ENCODE peak calls at places on chromosome 1, in ten cellular contexts. One of them, this sample, is unnamed.

GRCh38 chr1:41495171-41495948 is 10.9 kb upstream of the EDN2 start:
- DNase-seq in Daoy: peak; percentile 69
- DNase-seq in stimulated activated CD8-positive, alpha-beta memory T cell treated with anti-CD3 and anti-CD28 coated beads, Interleukin-7, amount 100 ng/mL, for 24 hours: no peak
- DNase-seq in B cell: no peak
- DNase-seq in T-helper 2 cell: no peak
- DNase-seq in activated CD4-positive, alpha-beta T cell treated with anti-CD3 and anti-CD28 coated beads, Interleukin-2, amount 10 ng/mL, durations not matched to agents 7 days and 5 days: no peak
- DNase-seq in fibroblast of mammary gland: no peak
- DNase-seq in BJ: no peak
- DNase-seq in NCI-H2171: no peak
- DNase-seq in AG04450: no peak
- DNase-seq in this sample: no peak

GRCh38 chr1:112322983-112323678 is 72.9 kb upstream of the CTTNBP2NL start:
- DNase-seq in B cell: no peak
- DNase-seq in AG04450: no peak
- DNase-seq in T-helper 2 cell: no peak
- DNase-seq in BJ: no peak
- DNase-seq in fibroblast of mammary gland: no peak
- DNase-seq in Daoy: no peak
- DNase-seq in activated CD4-positive, alpha-beta T cell treated with anti-CD3 and anti-CD28 coated beads, Interleukin-2, amount 10 ng/mL, durations not matched to agents 7 days and 5 days: no peak
- DNase-seq in stimulated activated CD8-positive, alpha-beta memory T cell treated with anti-CD3 and anti-CD28 coated beads, Interleukin-7, amount 100 ng/mL, for 24 hours: no peak
- DNase-seq in NCI-H2171: no peak
- DNase-seq in this sample: no peak

GRCh38 chr1:160046494-160047115 is 14.8 kb upstream of the PIGM start:
- DNase-seq in T-helper 2 cell: peak; percentile 14
- DNase-seq in BJ: no peak
- DNase-seq in activated CD4-positive, alpha-beta T cell treated with anti-CD3 and anti-CD28 coated beads, Interleukin-2, amount 10 ng/mL, durations not matched to agents 7 days and 5 days: peak; percentile 48
- DNase-seq in NCI-H2171: peak; percentile 7
- DNase-seq in B cell: peak; percentile 73
- DNase-seq in AG04450: no peak
- DNase-seq in Daoy: peak; percentile 43
- DNase-seq in fibroblast of mammary gland: peak; percentile 51
- DNase-seq in stimulated activated CD8-positive, alpha-beta memory T cell treated with anti-CD3 and anti-CD28 coated beads, Interleukin-7, amount 100 ng/mL, for 24 hours: no peak
- DNase-seq in this sample: peak; percentile 80

GRCh38 chr1:14570514-14570913 is 28.0 kb upstream of the KAZN start:
- DNase-seq in T-helper 2 cell: no peak
- DNase-seq in AG04450: no peak
- DNase-seq in BJ: no peak
- DNase-seq in B cell: no peak
- DNase-seq in NCI-H2171: no peak
- DNase-seq in stimulated activated CD8-positive, alpha-beta memory T cell treated with anti-CD3 and anti-CD28 coated beads, Interleukin-7, amount 100 ng/mL, for 24 hours: no peak
- DNase-seq in fibroblast of mammary gland: peak; percentile 85
- DNase-seq in Daoy: no peak
- DNase-seq in activated CD4-positive, alpha-beta T cell treated with anti-CD3 and anti-CD28 coated beads, Interleukin-2, amount 10 ng/mL, durations not matched to agents 7 days and 5 days: no peak
- DNase-seq in this sample: no peak

GRCh38 chr1:50605186-50605875 is 182.1 kb upstream of the DMRTA2 start:
- DNase-seq in activated CD4-positive, alpha-beta T cell treated with anti-CD3 and anti-CD28 coated beads, Interleukin-2, amount 10 ng/mL, durations not matched to agents 7 days and 5 days: peak; percentile 34
- DNase-seq in stimulated activated CD8-positive, alpha-beta memory T cell treated with anti-CD3 and anti-CD28 coated beads, Interleukin-7, amount 100 ng/mL, for 24 hours: no peak
- DNase-seq in fibroblast of mammary gland: peak; percentile 48
- DNase-seq in Daoy: peak; percentile 7
- DNase-seq in AG04450: no peak
- DNase-seq in NCI-H2171: peak; percentile 42
- DNase-seq in BJ: no peak
- DNase-seq in B cell: no peak
- DNase-seq in T-helper 2 cell: no peak
- DNase-seq in this sample: peak; percentile 18

GRCh38 chr1:7389786-7390603 is 381.1 kb upstream of the VAMP3 start:
- DNase-seq in NCI-H2171: no peak
- DNase-seq in BJ: no peak
- DNase-seq in stimulated activated CD8-positive, alpha-beta memory T cell treated with anti-CD3 and anti-CD28 coated beads, Interleukin-7, amount 100 ng/mL, for 24 hours: no peak
- DNase-seq in T-helper 2 cell: no peak
- DNase-seq in fibroblast of mammary gland: no peak
- DNase-seq in B cell: no peak
- DNase-seq in AG04450: no peak
- DNase-seq in Daoy: no peak
- DNase-seq in activated CD4-positive, alpha-beta T cell treated with anti-CD3 and anti-CD28 coated beads, Interleukin-2, amount 10 ng/mL, durations not matched to agents 7 days and 5 days: no peak
- DNase-seq in this sample: no peak

GRCh38 chr1:176602388-176603004 is 139.5 kb downstream of the PAPPA2 start:
- DNase-seq in BJ: no peak
- DNase-seq in fibroblast of mammary gland: no peak
- DNase-seq in T-helper 2 cell: no peak
- DNase-seq in NCI-H2171: no peak
- DNase-seq in AG04450: no peak
- DNase-seq in Daoy: no peak
- DNase-seq in stimulated activated CD8-positive, alpha-beta memory T cell treated with anti-CD3 and anti-CD28 coated beads, Interleukin-7, amount 100 ng/mL, for 24 hours: no peak
- DNase-seq in B cell: no peak
- DNase-seq in activated CD4-positive, alpha-beta T cell treated with anti-CD3 and anti-CD28 coated beads, Interleukin-2, amount 10 ng/mL, durations not matched to agents 7 days and 5 days: no peak
- DNase-seq in this sample: no peak

GRCh38 chr1:228339059-228339704 is 67.5 kb downstream of the TRIM11 start:
- DNase-seq in B cell: no peak
- DNase-seq in NCI-H2171: no peak
- DNase-seq in AG04450: no peak
- DNase-seq in BJ: no peak
- DNase-seq in Daoy: no peak
- DNase-seq in fibroblast of mammary gland: no peak
- DNase-seq in stimulated activated CD8-positive, alpha-beta memory T cell treated with anti-CD3 and anti-CD28 coated beads, Interleukin-7, amount 100 ng/mL, for 24 hours: no peak
- DNase-seq in T-helper 2 cell: no peak
- DNase-seq in activated CD4-positive, alpha-beta T cell treated with anti-CD3 and anti-CD28 coated beads, Interleukin-2, amount 10 ng/mL, durations not matched to agents 7 days and 5 days: no peak
- DNase-seq in this sample: no peak

GRCh38 chr1:40703316-40703715 is 11.8 kb downstream of the NFYC start:
- DNase-seq in AG04450: no peak
- DNase-seq in NCI-H2171: no peak
- DNase-seq in activated CD4-positive, alpha-beta T cell treated with anti-CD3 and anti-CD28 coated beads, Interleukin-2, amount 10 ng/mL, durations not matched to agents 7 days and 5 days: no peak
- DNase-seq in fibroblast of mammary gland: peak; percentile 93
- DNase-seq in stimulated activated CD8-positive, alpha-beta memory T cell treated with anti-CD3 and anti-CD28 coated beads, Interleukin-7, amount 100 ng/mL, for 24 hours: no peak
- DNase-seq in T-helper 2 cell: no peak
- DNase-seq in B cell: no peak
- DNase-seq in Daoy: peak; percentile 81
- DNase-seq in BJ: no peak
- DNase-seq in this sample: no peak

GRCh38 chr1:245516178-245516829 is 361.5 kb downstream of the KIF26B start:
- DNase-seq in AG04450: peak; percentile 38
- DNase-seq in stimulated activated CD8-positive, alpha-beta memory T cell treated with anti-CD3 and anti-CD28 coated beads, Interleukin-7, amount 100 ng/mL, for 24 hours: no peak
- DNase-seq in BJ: no peak
- DNase-seq in NCI-H2171: no peak
- DNase-seq in activated CD4-positive, alpha-beta T cell treated with anti-CD3 and anti-CD28 coated beads, Interleukin-2, amount 10 ng/mL, durations not matched to agents 7 days and 5 days: no peak
- DNase-seq in T-helper 2 cell: no peak
- DNase-seq in fibroblast of mammary gland: peak; percentile 14
- DNase-seq in B cell: no peak
- DNase-seq in Daoy: peak; percentile 11
- DNase-seq in this sample: no peak

GRCh38 chr1:243713470-243714186 is 136.4 kb downstream of the AKT3 start:
- DNase-seq in B cell: no peak
- DNase-seq in BJ: peak; percentile 55
- DNase-seq in NCI-H2171: peak; percentile 96
- DNase-seq in T-helper 2 cell: no peak
- DNase-seq in fibroblast of mammary gland: peak; percentile 62
- DNase-seq in stimulated activated CD8-positive, alpha-beta memory T cell treated with anti-CD3 and anti-CD28 coated beads, Interleukin-7, amount 100 ng/mL, for 24 hours: no peak
- DNase-seq in Daoy: no peak
- DNase-seq in AG04450: no peak
- DNase-seq in activated CD4-positive, alpha-beta T cell treated with anti-CD3 and anti-CD28 coated beads, Interleukin-2, amount 10 ng/mL, durations not matched to agents 7 days and 5 days: no peak
- DNase-seq in this sample: no peak

GRCh38 chr1:63330331-63330916 is 8.1 kb downstream of the FOXD3 start:
- DNase-seq in stimulated activated CD8-positive, alpha-beta memory T cell treated with anti-CD3 and anti-CD28 coated beads, Interleukin-7, amount 100 ng/mL, for 24 hours: no peak
- DNase-seq in Daoy: no peak
- DNase-seq in BJ: no peak
- DNase-seq in fibroblast of mammary gland: no peak
- DNase-seq in NCI-H2171: no peak
- DNase-seq in B cell: no peak
- DNase-seq in T-helper 2 cell: no peak
- DNase-seq in AG04450: no peak
- DNase-seq in activated CD4-positive, alpha-beta T cell treated with anti-CD3 and anti-CD28 coated beads, Interleukin-2, amount 10 ng/mL, durations not matched to agents 7 days and 5 days: no peak
- DNase-seq in this sample: no peak

GRCh38 chr1:3375256-3375655 is 79.2 kb upstream of the ARHGEF16 start:
- DNase-seq in fibroblast of mammary gland: no peak
- DNase-seq in BJ: no peak
- DNase-seq in B cell: no peak
- DNase-seq in Daoy: peak; percentile 35
- DNase-seq in stimulated activated CD8-positive, alpha-beta memory T cell treated with anti-CD3 and anti-CD28 coated beads, Interleukin-7, amount 100 ng/mL, for 24 hours: no peak
- DNase-seq in activated CD4-positive, alpha-beta T cell treated with anti-CD3 and anti-CD28 coated beads, Interleukin-2, amount 10 ng/mL, durations not matched to agents 7 days and 5 days: no peak
- DNase-seq in NCI-H2171: no peak
- DNase-seq in T-helper 2 cell: no peak
- DNase-seq in AG04450: no peak
- DNase-seq in this sample: no peak

GRCh38 chr1:167175901-167176300 is 44.8 kb upstream of the POU2F1 start:
- DNase-seq in NCI-H2171: no peak
- DNase-seq in activated CD4-positive, alpha-beta T cell treated with anti-CD3 and anti-CD28 coated beads, Interleukin-2, amount 10 ng/mL, durations not matched to agents 7 days and 5 days: no peak
- DNase-seq in B cell: no peak
- DNase-seq in stimulated activated CD8-positive, alpha-beta memory T cell treated with anti-CD3 and anti-CD28 coated beads, Interleukin-7, amount 100 ng/mL, for 24 hours: no peak
- DNase-seq in Daoy: peak; percentile 67
- DNase-seq in BJ: no peak
- DNase-seq in fibroblast of mammary gland: peak; percentile 30
- DNase-seq in T-helper 2 cell: no peak
- DNase-seq in AG04450: no peak
- DNase-seq in this sample: no peak

This sample was measured in GM20000.